ENCODE peak calls at places on chromosomes 1 and 21, in eight cellular contexts. Z is GM23248, B is germinal center, U is non-pigmented ciliary epithelial cell, H is nucleus accumbens, T is AG09319, R is iris pigment epithelial cell, A is thoracic aorta. L is an unnamed sample.

GRCh38 chr1:231677442-231677841 is 50.9 kb downstream of the DISC1 start:
- DNase-seq in Z (no peak), B (no peak), U (no peak), H (no peak), T (no peak), R (no peak), A (no peak), L (no peak)

GRCh38 chr1:10774615-10775310 is 21.7 kb downstream of the CASZ1 start:
- DNase-seq in Z (no peak), B (no peak), U (no peak), H (no peak), T (no peak), R (no peak), A (no peak), L (no peak)

GRCh38 chr1:155070721-155071556 is 7.4 kb downstream of the EFNA4 start:
- DNase-seq in Z (peak), B (peak), U (no peak), H (peak), T (no peak), R (peak), A (peak), L (peak)

GRCh38 chr1:20654104-20654690 is 7.0 kb downstream of the DDOST start:
- DNase-seq in Z (no peak), B (no peak), U (no peak), H (peak), T (no peak), R (no peak), A (no peak), L (no peak)

GRCh38 chr1:218164930-218165686 is 120.0 kb upstream of the RRP15 start:
- DNase-seq in Z (peak), B (peak), U (no peak), H (no peak), T (no peak), R (peak), A (no peak), L (no peak)

GRCh38 chr1:7847599-7847998 is 5.3 kb downstream of the UTS2 start:
- DNase-seq in Z (peak), B (no peak), U (peak), H (no peak), T (peak), R (peak), A (no peak), L (no peak)

GRCh38 chr1:119631433-119632102 is 16.5 kb downstream of the ZNF697 start:
- DNase-seq in Z (peak), B (no peak), U (no peak), H (peak), T (no peak), R (peak), A (peak), L (peak)

GRCh38 chr1:16376971-16377370 is 9.9 kb downstream of the SZRD1 start:
- DNase-seq in Z (no peak), B (no peak), U (no peak), H (no peak), T (no peak), R (no peak), A (no peak), L (no peak)

GRCh38 chr1:181601186-181601950 is 118.1 kb downstream of the CACNA1E start:
- DNase-seq in Z (no peak), B (no peak), U (no peak), H (no peak), T (no peak), R (no peak), A (no peak), L (no peak)

GRCh38 chr1:199878818-199879217 is 148.7 kb upstream of the NR5A2 start:
- DNase-seq in Z (no peak), B (no peak), U (no peak), H (no peak), T (no peak), R (no peak), A (no peak), L (no peak)

GRCh38 chr21:33762798-33763572 is 120.7 kb downstream of the ITSN1 start:
- DNase-seq in Z (peak), B (no peak), U (peak), H (no peak), T (no peak), R (peak), A (no peak), L (no peak)

GRCh38 chr1:6832789-6833188 is 47.5 kb downstream of the CAMTA1 start:
- DNase-seq in Z (no peak), B (no peak), U (no peak), H (peak), T (no peak), R (no peak), A (no peak), L (no peak)

GRCh38 chr21:45932922-45933502 is 48.6 kb upstream of the COL6A1 start:
- DNase-seq in Z (no peak), B (no peak), U (no peak), H (no peak), T (no peak), R (no peak), A (no peak), L (no peak)

GRCh38 chr1:69038379-69038778 is 529.3 kb upstream of the LRRC7 start:
- DNase-seq in Z (no peak), B (no peak), U (no peak), H (no peak), T (no peak), R (no peak), A (no peak), L (no peak)

GRCh38 chr1:52237430-52237829 is 95.5 kb downstream of the ZFYVE9 start:
- DNase-seq in Z (peak), B (no peak), U (peak), H (no peak), T (no peak), R (peak), A (no peak), L (no peak)

GRCh38 chr1:236099622-236100021 is 34.7 kb upstream of the NID1 start:
- DNase-seq in Z (peak), B (no peak), U (no peak), H (no peak), T (no peak), R (peak), A (no peak), L (no peak)

GRCh38 chr1:228197555-228198147 is 10.2 kb upstream of the OBSCN start:
- DNase-seq in Z (no peak), B (no peak), U (no peak), H (no peak), T (no peak), R (no peak), A (no peak), L (no peak)

GRCh38 chr1:157042852-157043251 is 2.7 kb downstream of the ARHGEF11 start:
- DNase-seq in Z (peak), B (no peak), U (no peak), H (no peak), T (no peak), R (peak), A (no peak), L (no peak)

GRCh38 chr21:45972353-45972715 is 9.2 kb upstream of the COL6A1 start:
- DNase-seq in Z (peak), B (no peak), U (no peak), H (no peak), T (no peak), R (no peak), A (no peak), L (no peak)

GRCh38 chr1:9655127-9655723 is 3.7 kb downstream of the PIK3CD start:
- DNase-seq in Z (no peak), B (peak), U (no peak), H (no peak), T (no peak), R (no peak), A (no peak), L (no peak)

GRCh38 chr1:66300986-66301451 is 232.9 kb upstream of the SGIP1 start:
- DNase-seq in Z (peak), B (no peak), U (no peak), H (no peak), T (peak), R (peak), A (no peak), L (no peak)

GRCh38 chr1:25031966-25032667 is 102.0 kb upstream of the RUNX3 start:
- DNase-seq in Z (peak), B (peak), U (peak), H (no peak), T (no peak), R (peak), A (no peak), L (no peak)

GRCh38 chr1:206739411-206740076 is 31.0 kb upstream of the IL19 start:
- DNase-seq in Z (no peak), B (peak), U (no peak), H (no peak), T (no peak), R (peak), A (no peak), L (no peak)

GRCh38 chr1:217528271-217528670 is 102.6 kb downstream of the GPATCH2 start:
- DNase-seq in Z (peak), B (no peak), U (no peak), H (no peak), T (no peak), R (peak), A (no peak), L (no peak)

GRCh38 chr21:46546799-46547198 is 58.1 kb downstream of the S100B start:
- DNase-seq in Z (no peak), B (no peak), U (no peak), H (no peak), T (no peak), R (no peak), A (no peak), L (no peak)

GRCh38 chr1:178344513-178345077 is 152.2 kb downstream of the CLEC20A start:
- DNase-seq in Z (peak), B (no peak), U (peak), H (no peak), T (peak), R (peak), A (no peak), L (no peak)

L was measured in substantia nigra.